ENCODE peak calls at places on chromosome 4, in six cellular contexts. One of them, this sample, is unnamed.
A peak's percentile ranks its signal among the peaks of the same experiment; 100 is the strongest.

GRCh38 chr4:95409750-95410149 is 139.0 kb downstream of the UNC5C start:
- DNase-seq in transverse colon: no peak
- DNase-seq in lower leg skin: no peak
- DNase-seq in suprapubic skin: no peak
- DNase-seq in esophagus squamous epithelium: no peak
- DNase-seq in ovary: no peak
- DNase-seq in this sample: no peak

GRCh38 chr4:101774807-101775206 is 15.7 kb upstream of the BANK1 start:
- DNase-seq in esophagus squamous epithelium: no peak
- DNase-seq in ovary: no peak
- DNase-seq in transverse colon: no peak
- DNase-seq in lower leg skin: no peak
- DNase-seq in suprapubic skin: no peak
- DNase-seq in this sample: no peak

GRCh38 chr4:43014266-43014665 is 121.8 kb downstream of the GRXCR1 start:
- DNase-seq in ovary: no peak
- DNase-seq in transverse colon: no peak
- DNase-seq in suprapubic skin: no peak
- DNase-seq in lower leg skin: no peak
- DNase-seq in esophagus squamous epithelium: no peak
- DNase-seq in this sample: no peak

GRCh38 chr4:1379351-1379781 is 26.9 kb downstream of the NKX1-1 start:
- DNase-seq in esophagus squamous epithelium: no peak
- DNase-seq in lower leg skin: no peak
- DNase-seq in ovary: no peak
- DNase-seq in transverse colon: no peak
- DNase-seq in suprapubic skin: no peak
- DNase-seq in this sample: no peak

GRCh38 chr4:8468746-8469535 is 28.4 kb downstream of the TRMT44 start:
- DNase-seq in suprapubic skin: no peak
- DNase-seq in ovary: peak; percentile 90
- DNase-seq in lower leg skin: no peak
- DNase-seq in transverse colon: peak; percentile 55
- DNase-seq in esophagus squamous epithelium: no peak
- DNase-seq in this sample: peak; percentile 29

GRCh38 chr4:78542373-78542772 is 9.2 kb upstream of the ANXA3 start:
- DNase-seq in lower leg skin: no peak
- DNase-seq in esophagus squamous epithelium: no peak
- DNase-seq in ovary: no peak
- DNase-seq in suprapubic skin: no peak
- DNase-seq in transverse colon: no peak
- DNase-seq in this sample: no peak

GRCh38 chr4:5292091-5292490 is 240.8 kb downstream of the STK32B start:
- DNase-seq in lower leg skin: no peak
- DNase-seq in suprapubic skin: no peak
- DNase-seq in ovary: no peak
- DNase-seq in esophagus squamous epithelium: no peak
- DNase-seq in transverse colon: no peak
- DNase-seq in this sample: no peak

GRCh38 chr4:71713611-71714203 is 70.2 kb downstream of the GC start:
- DNase-seq in lower leg skin: no peak
- DNase-seq in suprapubic skin: no peak
- DNase-seq in transverse colon: no peak
- DNase-seq in ovary: no peak
- DNase-seq in esophagus squamous epithelium: no peak
- DNase-seq in this sample: no peak

GRCh38 chr4:27791640-27792039 is 931.0 kb downstream of the STIM2 start:
- DNase-seq in lower leg skin: no peak
- DNase-seq in ovary: no peak
- DNase-seq in suprapubic skin: no peak
- DNase-seq in esophagus squamous epithelium: no peak
- DNase-seq in transverse colon: no peak
- DNase-seq in this sample: no peak

GRCh38 chr4:53959373-53959772 is 105.0 kb downstream of the CHIC2 start:
- DNase-seq in ovary: no peak
- DNase-seq in transverse colon: no peak
- DNase-seq in esophagus squamous epithelium: no peak
- DNase-seq in lower leg skin: no peak
- DNase-seq in suprapubic skin: no peak
- DNase-seq in this sample: no peak

GRCh38 chr4:85228264-85228663 is 246.7 kb upstream of the ARHGAP24 start:
- DNase-seq in ovary: no peak
- DNase-seq in lower leg skin: no peak
- DNase-seq in transverse colon: no peak
- DNase-seq in esophagus squamous epithelium: no peak
- DNase-seq in suprapubic skin: no peak
- DNase-seq in this sample: no peak
- TF ChIP-seq CTCF in ovary: no peak
- TF ChIP-seq CTCF in lower leg skin: no peak
- TF ChIP-seq CTCF in transverse colon: no peak
- TF ChIP-seq CTCF in esophagus squamous epithelium: no peak
- TF ChIP-seq CTCF in suprapubic skin: no peak
- TF ChIP-seq CTCF in this sample: no peak

GRCh38 chr4:121799208-121799823 is 1.8 kb upstream of the EXOSC9 start:
- DNase-seq in esophagus squamous epithelium: no peak
- DNase-seq in transverse colon: no peak
- DNase-seq in suprapubic skin: no peak
- DNase-seq in lower leg skin: no peak
- DNase-seq in ovary: no peak
- DNase-seq in this sample: no peak

GRCh38 chr4:121800961-121801714 is at the start of gene EXOSC9:
- DNase-seq in transverse colon: peak; percentile 94
- DNase-seq in lower leg skin: peak; percentile 88
- DNase-seq in suprapubic skin: peak; percentile 94
- DNase-seq in esophagus squamous epithelium: peak; percentile 39
- DNase-seq in ovary: peak; percentile 97
- DNase-seq in this sample: peak; percentile 96

GRCh38 chr4:121800638-121800960 is 524 bp upstream of the EXOSC9 start:
- DNase-seq in suprapubic skin: no peak
- DNase-seq in esophagus squamous epithelium: no peak
- DNase-seq in lower leg skin: no peak
- DNase-seq in ovary: no peak
- DNase-seq in transverse colon: no peak
- DNase-seq in this sample: no peak

GRCh38 chr4:121801715-121802075 is 572 bp downstream of the EXOSC9 start:
- DNase-seq in ovary: no peak
- DNase-seq in esophagus squamous epithelium: no peak
- DNase-seq in suprapubic skin: no peak
- DNase-seq in transverse colon: no peak
- DNase-seq in lower leg skin: no peak
- DNase-seq in this sample: no peak

DNA sequence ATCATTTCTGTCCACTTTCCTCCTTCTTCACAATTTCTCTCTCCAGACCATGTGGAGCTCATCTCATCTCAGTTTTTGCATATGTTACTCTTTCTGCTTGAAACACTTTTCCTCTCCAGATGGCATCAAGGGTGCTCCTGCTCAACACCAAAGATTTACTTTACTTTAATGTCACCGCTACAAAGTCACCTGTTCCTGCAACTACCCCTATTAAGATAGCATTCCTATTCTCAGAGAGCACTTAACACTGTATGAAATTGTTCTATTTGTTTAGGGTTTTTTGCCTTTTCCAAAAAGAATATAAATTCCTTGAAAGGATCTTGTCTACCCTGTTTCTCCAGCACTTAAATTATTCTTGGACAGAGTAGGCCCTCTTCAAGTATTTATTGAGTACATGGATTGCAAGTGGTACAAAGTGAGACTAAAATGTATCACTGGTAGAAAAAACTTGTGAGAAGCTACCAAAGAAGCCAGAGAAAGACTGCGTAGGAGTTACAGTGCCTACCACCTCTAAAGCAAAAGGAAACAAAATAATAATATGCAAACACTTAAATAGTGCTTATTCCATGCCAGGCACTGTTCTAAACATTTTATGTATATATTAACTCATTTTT is 1.1 kb upstream of the EXOSC9 start:
- DNase-seq in transverse colon: no peak
- DNase-seq in esophagus squamous epithelium: no peak
- DNase-seq in ovary: no peak
- DNase-seq in lower leg skin: no peak
- DNase-seq in suprapubic skin: no peak
- DNase-seq in this sample: no peak
- H3K4me3 ChIP-seq in transverse colon: no peak overlapping the region
- H3K4me3 ChIP-seq in esophagus squamous epithelium: no peak overlapping the region
- H3K4me3 ChIP-seq in ovary: no peak overlapping the region
- H3K4me3 ChIP-seq in lower leg skin: no peak overlapping the region
- H3K4me3 ChIP-seq in suprapubic skin: no peak overlapping the region
- H3K4me3 ChIP-seq in this sample: no peak overlapping the region

GRCh38 chr4:151099226-151099975 is at the start of gene RPS3A:
- DNase-seq in lower leg skin: peak; percentile 97
- DNase-seq in esophagus squamous epithelium: peak; percentile 87
- DNase-seq in suprapubic skin: peak; percentile 97
- DNase-seq in transverse colon: peak; percentile 97
- DNase-seq in ovary: peak; percentile 98
- DNase-seq in this sample: peak; percentile 99
- TF ChIP-seq POLR2A in lower leg skin: no peak
- TF ChIP-seq POLR2A in esophagus squamous epithelium: no peak
- TF ChIP-seq POLR2A in suprapubic skin: peak; percentile 91
- TF ChIP-seq POLR2A in transverse colon: peak; percentile 89
- TF ChIP-seq POLR2A in ovary: peak; percentile 74
- TF ChIP-seq POLR2A in this sample: peak; percentile 66

GRCh38 chr4:99120501-99120900 is 23.6 kb downstream of the ADH4 start:
- DNase-seq in transverse colon: no peak
- DNase-seq in lower leg skin: no peak
- DNase-seq in suprapubic skin: no peak
- DNase-seq in ovary: no peak
- DNase-seq in esophagus squamous epithelium: no peak
- DNase-seq in this sample: no peak

DNA sequence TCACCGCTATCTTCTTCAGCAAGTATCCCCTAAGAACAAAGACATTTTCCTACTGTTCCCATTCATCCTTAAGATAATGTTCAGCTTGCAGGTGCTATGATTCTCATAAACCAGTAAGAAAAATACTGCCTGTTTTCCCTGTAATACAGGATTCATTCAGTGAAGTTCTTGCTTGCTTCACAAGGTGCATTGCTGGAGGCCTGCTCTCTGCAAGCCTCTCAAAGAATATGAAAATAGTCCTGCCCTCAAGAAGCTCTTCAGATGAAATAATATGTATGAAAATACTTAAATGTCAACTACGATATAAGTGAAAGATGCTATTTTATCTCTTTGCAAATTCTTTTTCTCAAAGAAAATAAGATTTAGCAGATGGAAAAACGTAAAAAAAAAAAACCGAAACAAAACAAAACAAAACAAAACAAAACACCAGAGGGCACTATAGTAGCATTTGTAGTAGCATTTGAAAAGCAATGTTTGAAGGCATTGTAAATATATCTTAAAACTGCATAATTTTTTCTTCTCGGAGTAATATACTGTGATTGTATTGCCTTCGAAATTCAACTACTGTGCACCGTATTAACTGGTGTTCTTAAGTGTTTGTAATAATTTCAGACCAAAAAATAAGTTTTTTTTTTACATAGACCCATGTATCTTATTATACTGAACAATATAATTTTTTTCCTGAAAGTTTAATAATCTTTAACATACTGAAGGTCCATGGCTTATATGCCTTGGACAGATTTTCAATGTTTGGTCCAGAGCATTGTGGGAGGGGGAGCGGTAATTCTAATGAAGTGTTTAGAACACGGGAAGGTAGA is 26.0 kb downstream of the ADH4 start:
- DNase-seq in lower leg skin: no peak
- DNase-seq in ovary: no peak
- DNase-seq in suprapubic skin: no peak
- DNase-seq in transverse colon: no peak
- DNase-seq in esophagus squamous epithelium: no peak
- DNase-seq in this sample: no peak
- TF ChIP-seq CTCF in lower leg skin: no peak
- TF ChIP-seq CTCF in ovary: no peak
- TF ChIP-seq CTCF in suprapubic skin: no peak
- TF ChIP-seq CTCF in transverse colon: peak; percentile 55
- TF ChIP-seq CTCF in esophagus squamous epithelium: no peak
- TF ChIP-seq CTCF in this sample: peak; percentile 31